ENCODE peak calls at places on chromosomes 13 and 19, in four cellular contexts. K is naive thymus-derived CD8-positive, alpha-beta T cell; B is BE2C; F is uterus. W is an unnamed sample.

GRCh38 chr13:34738251-34739170 is 203.6 kb upstream of the NBEA start:
- DNase-seq in F (no peak), K (no peak), B (peak), W (no peak)

GRCh38 chr13:97125051-97125809 is 96.9 kb upstream of the MBNL2 start:
- DNase-seq in K (no peak), F (peak), B (peak), W (no peak)

GRCh38 chr19:35903550-35904179 is 1.3 kb downstream of the HCST start:
- DNase-seq in F (peak), K (peak), B (peak), W (peak)

GRCh38 chr19:38361633-38362075 is 12.7 kb upstream of the PSMD8 start:
- DNase-seq in K (peak), B (peak), F (peak), W (peak)

GRCh38 chr19:6718741-6719539 is 1.5 kb downstream of the C3 start:
- DNase-seq in K (peak), F (no peak), B (peak), W (no peak)

GRCh38 chr13:48573213-48573612 is 40.3 kb upstream of the RCBTB2 start:
- DNase-seq in B (no peak), F (no peak), K (no peak), W (peak)

GRCh38 chr13:98889419-98890079 is 88.3 kb downstream of the DOCK9 start:
- DNase-seq in K (no peak), F (no peak), B (no peak), W (no peak)

GRCh38 chr19:45952691-45953505 is 20.8 kb downstream of the NOVA2 start:
- DNase-seq in K (peak), F (peak), B (no peak), W (peak)

GRCh38 chr19:49984491-49984890 is 23.5 kb upstream of the SIGLEC11 start:
- DNase-seq in F (no peak), K (no peak), B (no peak), W (no peak)

GRCh38 chr19:36340786-36341386 is 38.1 kb downstream of the ZFP14 start:
- DNase-seq in F (no peak), K (no peak), B (no peak), W (no peak)

GRCh38 chr19:51501594-51502263 is at the start of gene SIGLEC12:
- DNase-seq in B (no peak), K (no peak), F (no peak), W (no peak)

GRCh38 chr13:54241719-54242118 is 1213.1 kb downstream of the OLFM4 start:
- DNase-seq in B (peak), K (no peak), F (no peak), W (no peak)

GRCh38 chr19:47227347-47228167 is 3.4 kb downstream of the BBC3 start:
- DNase-seq in B (peak), F (peak), K (peak), W (peak)

GRCh38 chr19:47618771-47619170 is 9.8 kb downstream of the BICRA start:
- DNase-seq in B (no peak), F (peak), K (no peak), W (peak)

GRCh38 chr19:45340232-45340898 is at the start of gene KLC3:
- DNase-seq in K (peak), F (no peak), B (no peak), W (no peak)

GRCh38 chr19:3034194-3034844 is 5.2 kb upstream of the TLE2 start:
- DNase-seq in B (peak), K (no peak), F (no peak), W (no peak)

GRCh38 chr19:48443262-48443661 is 2.5 kb upstream of the GRWD1 start:
- DNase-seq in F (no peak), B (no peak), K (no peak), W (no peak)

GRCh38 chr19:55255618-55256423 is 3.0 kb downstream of the PPP6R1 start:
- DNase-seq in B (no peak), K (peak), F (no peak), W (no peak)